ENCODE peak calls at places on chromosomes 1 and 21, in seven cellular contexts. R, C, W, Q, Y, M and U are unnamed samples.

GRCh38 chr1:64663654-64664053 is 81.2 kb upstream of the RAVER2 start:
- DNase-seq in R (peak), C (peak), W (peak), Q (peak), Y (no peak), M (peak), U (peak)

GRCh38 chr1:53278294-53278693 is 40.0 kb upstream of the MAGOH start:
- DNase-seq in R (peak), C (peak), W (peak), Q (no peak), Y (peak), M (peak), U (peak)

GRCh38 chr1:155166373-155167165 is 6.5 kb downstream of the KRTCAP2 start:
- DNase-seq in R (no peak), C (peak), W (peak), Q (peak), Y (peak), M (peak), U (peak)

GRCh38 chr1:214548988-214549387 is 2.4 kb downstream of the PTPN14 start:
- DNase-seq in R (peak), C (no peak), W (no peak), Q (no peak), Y (no peak), M (peak), U (no peak)

GRCh38 chr1:157380523-157380922 is 171.8 kb downstream of the FCRL5 start:
- DNase-seq in R (no peak), C (no peak), W (no peak), Q (no peak), Y (no peak), M (no peak), U (no peak)

GRCh38 chr21:46096596-46096981 is 1.3 kb upstream of the COL6A2 start:
- DNase-seq in R (no peak), C (peak), W (no peak), Q (no peak), Y (no peak), M (no peak), U (peak)

GRCh38 chr1:58006421-58007032 is 540.0 kb downstream of the OMA1 start:
- DNase-seq in R (no peak), C (peak), W (peak), Q (peak), Y (no peak), M (no peak), U (peak)

GRCh38 chr1:237181731-237182317 is 139.8 kb downstream of the RYR2 start:
- DNase-seq in R (no peak), C (no peak), W (no peak), Q (no peak), Y (peak), M (peak), U (no peak)

GRCh38 chr1:67590329-67590728 is 94.7 kb upstream of the GADD45A start:
- DNase-seq in R (peak), C (no peak), W (no peak), Q (no peak), Y (no peak), M (peak), U (no peak)

GRCh38 chr1:69246721-69247120 is 321.0 kb upstream of the LRRC7 start:
- DNase-seq in R (no peak), C (no peak), W (no peak), Q (no peak), Y (no peak), M (no peak), U (no peak)

GRCh38 chr1:212024469-212025149 is 10.7 kb downstream of the INTS7 start:
- DNase-seq in R (no peak), C (no peak), W (no peak), Q (no peak), Y (no peak), M (no peak), U (no peak)

GRCh38 chr1:17632541-17633193 is 93.2 kb downstream of the ARHGEF10L start:
- DNase-seq in R (peak), C (no peak), W (no peak), Q (no peak), Y (no peak), M (no peak), U (no peak)

GRCh38 chr1:87786218-87786617 is 457.5 kb downstream of the LMO4 start:
- DNase-seq in R (no peak), C (no peak), W (no peak), Q (no peak), Y (no peak), M (no peak), U (no peak)

GRCh38 chr1:226312065-226312464 is 3.1 kb upstream of the LIN9 start:
- DNase-seq in R (no peak), C (no peak), W (no peak), Q (no peak), Y (no peak), M (no peak), U (no peak)
- H2BK5ac ChIP-seq in R (no peak), C (no peak), W (no peak), Q (no peak), Y (no peak), M (no peak), U (no peak)

DNA sequence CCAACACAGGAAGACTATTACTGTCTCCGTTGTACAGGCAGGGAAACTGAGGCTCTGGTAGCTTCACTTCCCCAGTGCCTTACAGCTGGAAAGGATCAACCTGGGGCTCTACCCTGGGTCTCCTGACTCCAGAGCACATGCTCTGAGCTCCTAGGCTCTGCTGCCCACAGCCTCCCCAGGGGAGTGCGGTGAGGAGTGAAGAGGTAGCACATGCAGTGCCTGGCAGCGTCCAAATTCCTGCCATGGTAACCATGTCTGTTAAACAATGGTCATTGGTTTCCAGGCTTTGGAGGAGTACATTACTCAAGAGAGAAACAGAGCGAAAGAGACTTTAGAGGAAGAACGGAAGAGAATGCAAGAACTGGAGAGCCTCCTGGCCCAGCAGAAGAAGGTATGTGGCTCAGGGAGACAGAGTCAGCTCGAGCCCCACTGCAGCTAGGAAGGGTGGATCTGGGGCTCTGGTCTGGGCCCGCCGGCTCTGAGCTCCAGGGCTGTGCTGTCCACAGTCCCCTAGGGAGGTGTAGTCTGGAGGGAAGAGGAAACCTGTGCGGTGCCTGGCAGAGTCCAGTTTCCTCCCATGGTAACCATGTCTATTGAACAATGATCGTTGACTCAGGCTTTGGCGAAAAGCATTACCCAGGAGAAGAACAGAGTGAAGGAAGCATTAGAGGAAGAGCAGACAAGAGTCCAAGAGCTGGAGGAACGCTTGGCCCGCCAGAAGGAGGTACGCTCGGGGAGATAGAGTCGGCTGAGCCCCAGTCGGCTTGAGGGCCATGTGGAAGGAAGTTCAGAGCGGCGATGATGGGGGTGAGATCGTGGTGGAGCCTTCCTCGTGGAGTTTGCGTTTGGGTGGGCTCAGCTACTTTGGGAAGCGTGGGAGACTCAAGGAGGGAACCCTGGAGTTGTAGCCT is 64.6 kb upstream of the EFHD2 start:
- DNase-seq in R (no peak), C (no peak), W (no peak), Q (no peak), Y (no peak), M (no peak), U (no peak)
- H3K23ac ChIP-seq in R (no peak), C (no peak), W (no peak), Q (no peak), Y (no peak), M (no peak), U (no peak)

GRCh38 chr1:167002354-167002753 is 13.3 kb downstream of the MAEL start:
- DNase-seq in R (no peak), C (no peak), W (no peak), Q (no peak), Y (no peak), M (no peak), U (no peak)
- H2BK5ac ChIP-seq in R (no peak), C (no peak), W (no peak), Q (no peak), Y (no peak), M (no peak), U (no peak)

GRCh38 chr1:48643193-48643592 is 133.5 kb downstream of the BEND5 start:
- DNase-seq in R (no peak), C (no peak), W (no peak), Q (no peak), Y (no peak), M (no peak), U (no peak)
- H3K23ac ChIP-seq in R (no peak), C (no peak), W (no peak), Q (no peak), Y (no peak), M (peak), U (no peak)

GRCh38 chr1:229619614-229620013 is 6.3 kb downstream of the TAF5L start:
- DNase-seq in R (no peak), C (no peak), W (no peak), Q (peak), Y (no peak), M (no peak), U (no peak)

GRCh38 chr1:229613938-229614337 is 12.0 kb downstream of the TAF5L start:
- DNase-seq in R (no peak), C (no peak), W (no peak), Q (no peak), Y (no peak), M (no peak), U (no peak)

GRCh38 chr1:229620876-229621275 is 5.0 kb downstream of the TAF5L start:
- DNase-seq in R (peak), C (no peak), W (no peak), Q (no peak), Y (peak), M (no peak), U (no peak)

GRCh38 chr1:229619002-229619401 is 6.9 kb downstream of the TAF5L start:
- DNase-seq in R (no peak), C (no peak), W (no peak), Q (no peak), Y (no peak), M (no peak), U (no peak)

DNA sequence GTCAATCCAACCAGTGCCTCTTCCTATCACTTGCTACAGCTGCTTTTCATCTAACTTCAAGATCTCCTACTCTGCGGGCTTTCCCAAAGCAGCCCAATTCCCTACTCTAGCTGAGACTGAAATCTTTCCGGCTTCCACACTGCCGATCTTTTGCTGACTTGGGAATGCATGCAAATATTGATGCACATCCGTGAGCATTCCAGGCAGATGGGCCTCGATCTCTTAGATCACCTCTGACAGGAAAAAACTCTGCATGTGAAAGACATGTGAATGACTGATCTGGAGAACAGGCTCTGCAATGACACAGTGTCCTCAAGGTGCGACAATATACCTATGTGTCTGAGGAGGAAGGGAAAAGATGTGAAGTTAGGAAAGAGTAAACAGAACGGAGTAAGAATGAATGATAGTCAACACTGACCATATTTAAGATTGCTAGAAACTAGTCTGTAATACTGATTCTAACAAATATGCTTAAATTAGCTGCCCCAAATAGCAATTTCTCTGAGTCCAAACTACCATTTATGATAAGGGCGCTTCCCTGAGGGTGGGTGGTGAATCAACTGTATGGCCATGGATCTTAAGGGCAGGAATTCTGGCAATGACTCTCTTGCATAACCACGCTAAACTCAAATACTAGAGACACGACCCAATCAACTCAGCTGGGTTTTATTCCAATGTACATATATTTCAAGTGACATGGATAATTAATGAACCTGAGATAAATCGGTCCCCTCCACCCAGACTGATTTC is 8.4 kb downstream of the TAF5L start:
- DNase-seq in R (no peak), C (no peak), W (no peak), Q (no peak), Y (peak), M (no peak), U (no peak)
- H2BK5ac ChIP-seq in R (no peak), C (no peak), W (no peak), Q (no peak), Y (no peak), M (no peak), U (no peak)

DNA sequence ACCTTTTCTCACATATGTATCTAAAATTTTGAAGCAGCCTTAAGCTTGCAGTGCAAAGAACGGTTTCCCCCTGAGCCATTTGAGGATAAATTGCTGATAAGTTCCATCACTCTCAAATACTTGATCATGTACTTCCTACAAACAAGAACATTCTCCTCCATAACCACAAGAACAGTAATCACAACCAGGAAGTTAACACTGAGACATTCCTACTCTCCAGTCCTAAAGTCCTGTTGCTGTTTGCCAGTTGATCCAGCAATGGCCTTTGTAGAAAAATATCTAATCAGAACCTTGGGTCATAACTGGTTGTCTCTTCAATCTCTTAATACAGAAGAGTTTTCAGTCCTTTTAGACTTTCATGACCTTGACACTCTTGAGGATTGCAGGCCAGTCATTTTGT is 34.4 kb downstream of the CAMTA1 start:
- DNase-seq in R (peak), C (no peak), W (no peak), Q (no peak), Y (no peak), M (peak), U (no peak)
- H3K23ac ChIP-seq in R (peak), C (no peak), W (no peak), Q (no peak), Y (no peak), M (no peak), U (no peak)